ENCODE peak calls at places on chromosomes 5 and 9, in five cellular contexts. B is Panc1, L is HepG2, J is sigmoid colon, N is HCT116. K is an unnamed sample.

GRCh38 chr5:80961376-80962281 is 1.5 kb downstream of the RASGRF2 start:
- DNase-seq in L (peak; percentile 54), N (no peak), B (no peak), J (no peak), K (no peak)

GRCh38 chr9:123942542-123942941 is 12.6 kb upstream of the DENND1A start:
- DNase-seq in L (no peak), B (no peak), J (no peak), N (no peak), K (no peak)

GRCh38 chr5:80136751-80137272 is 101.7 kb downstream of the THBS4 start:
- DNase-seq in N (no peak), L (no peak), J (no peak), B (no peak), K (no peak)

GRCh38 chr5:28012538-28012937 is 974.2 kb upstream of the CDH9 start:
- DNase-seq in L (peak; percentile 39), J (no peak), N (no peak), B (no peak), K (no peak)

GRCh38 chr9:581673-582497 is 259.6 kb upstream of the DMRT1 start:
- DNase-seq in B (no peak), L (peak; percentile 41), J (no peak), N (peak; percentile 2), K (no peak)

GRCh38 chr5:147290261-147290660 is 55.4 kb downstream of the STK32A start:
- DNase-seq in L (no peak), B (no peak), N (no peak), J (no peak), K (no peak)

GRCh38 chr5:78895616-78896015 is 89.5 kb downstream of the ARSB start:
- DNase-seq in L (no peak), B (no peak), N (no peak), J (no peak), K (no peak)

GRCh38 chr5:38608877-38609276 is 52.4 kb upstream of the LIFR start:
- DNase-seq in N (no peak), B (no peak), J (no peak), L (no peak), K (no peak)

GRCh38 chr5:78509145-78509865 is 139.3 kb downstream of the LHFPL2 start:
- DNase-seq in B (no peak), N (no peak), J (no peak), L (no peak), K (no peak)

GRCh38 chr5:77138981-77139380 is 51.9 kb upstream of the ZBED3 start:
- DNase-seq in B (no peak), N (no peak), J (no peak), L (no peak), K (peak; percentile 91)

GRCh38 chr9:27528886-27529315 is 713 bp downstream of the MOB3B start:
- DNase-seq in J (peak; percentile 87), N (no peak), L (no peak), B (no peak), K (no peak)

GRCh38 chr9:94140791-94141790 is 56.8 kb downstream of the PTPDC1 start:
- DNase-seq in B (no peak), N (no peak), L (no peak), J (no peak), K (no peak)

GRCh38 chr9:115595951-115596742 is 478.2 kb upstream of the TNC start:
- DNase-seq in B (no peak), L (no peak), J (no peak), N (no peak), K (no peak)

GRCh38 chr5:172570594-172571334 is 70.3 kb upstream of the NEURL1B start:
- DNase-seq in L (no peak), J (no peak), B (no peak), N (no peak), K (no peak)

GRCh38 chr9:133976191-133976861 is 15.8 kb downstream of the VAV2 start:
- DNase-seq in J (peak; percentile 55), L (no peak), B (no peak), N (no peak), K (no peak)

GRCh38 chr9:96500696-96501660 is 51.0 kb downstream of the HABP4 start:
- DNase-seq in J (no peak), L (no peak), B (no peak), N (no peak), K (no peak)

GRCh38 chr5:59621477-59621876 is 272.0 kb downstream of the PDE4D start:
- DNase-seq in B (no peak), J (no peak), N (no peak), L (no peak), K (no peak)

GRCh38 chr9:123568691-123569342 is 212.8 kb downstream of the CRB2 start:
- DNase-seq in J (no peak), N (no peak), L (no peak), B (no peak), K (no peak)

GRCh38 chr5:92676120-92676838 is 904.7 kb downstream of the NR2F1-AS1 start:
- DNase-seq in L (no peak), J (no peak), B (no peak), N (no peak), K (no peak)

GRCh38 chr9:107600060-107600573 is 110.5 kb upstream of the KLF4 start:
- DNase-seq in N (no peak), L (no peak), B (no peak), J (peak; percentile 71), K (no peak)

GRCh38 chr9:130172161-130172857 is at the start of gene NCS1:
- DNase-seq in L (no peak), B (no peak), N (peak; percentile 21), J (peak; percentile 93), K (no peak)

GRCh38 chr5:174056064-174056842 is 10.7 kb downstream of the NSG2 start:
- DNase-seq in B (no peak), L (no peak), J (no peak), N (no peak), K (no peak)

GRCh38 chr9:33719581-33720374 is 75.6 kb upstream of the PRSS3 start:
- DNase-seq in J (no peak), B (no peak), N (no peak), L (peak; percentile 16), K (no peak)

GRCh38 chr5:169429044-169429443 is 128.1 kb upstream of the SLIT3 start:
- DNase-seq in B (no peak), J (no peak), N (no peak), L (no peak), K (no peak)

GRCh38 chr9:130499804-130500263 is 55.1 kb downstream of the ASS1 start:
- DNase-seq in L (peak; percentile 93), J (no peak), N (peak; percentile 68), B (no peak), K (no peak)

DNA sequence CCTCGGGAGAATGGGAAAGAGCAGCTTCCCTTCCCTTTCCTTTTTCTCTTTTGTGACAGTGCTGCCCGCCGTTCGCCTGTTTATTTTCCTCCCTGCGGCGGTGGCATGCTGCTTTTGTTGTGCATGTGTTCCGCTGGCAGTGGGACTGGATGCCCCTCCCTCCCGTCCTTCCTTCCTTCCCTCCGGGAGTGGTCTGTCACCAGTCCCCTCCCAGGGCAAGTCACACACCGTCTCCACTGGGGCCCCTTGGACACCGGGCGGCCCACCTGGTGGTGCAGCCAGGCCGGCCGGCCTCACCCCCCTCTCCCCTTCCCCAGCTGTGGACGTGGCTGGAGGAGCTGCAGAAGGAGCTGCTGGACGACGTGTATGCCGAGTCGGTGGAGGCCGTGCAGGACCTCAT is 214.7 kb downstream of the TRIO start:
- DNase-seq in N (no peak), L (no peak), J (no peak), B (no peak), K (no peak)
- TF ChIP-seq POLR2AphosphoS5 in N (no peak), L (no peak), J (no peak), B (no peak), K (no peak)

GRCh38 chr9:79425840-79426239 is 145.9 kb upstream of the TLE4 start:
- DNase-seq in J (no peak), N (no peak), L (no peak), B (no peak), K (no peak)
- H3K27me3 ChIP-seq in J (no peaks in the 10 kb centered on the region), N (no peaks in the 10 kb centered on the region), L (no peaks in the 10 kb centered on the region), B (no peaks in the 10 kb centered on the region), K (no peaks in the 10 kb centered on the region)

DNA sequence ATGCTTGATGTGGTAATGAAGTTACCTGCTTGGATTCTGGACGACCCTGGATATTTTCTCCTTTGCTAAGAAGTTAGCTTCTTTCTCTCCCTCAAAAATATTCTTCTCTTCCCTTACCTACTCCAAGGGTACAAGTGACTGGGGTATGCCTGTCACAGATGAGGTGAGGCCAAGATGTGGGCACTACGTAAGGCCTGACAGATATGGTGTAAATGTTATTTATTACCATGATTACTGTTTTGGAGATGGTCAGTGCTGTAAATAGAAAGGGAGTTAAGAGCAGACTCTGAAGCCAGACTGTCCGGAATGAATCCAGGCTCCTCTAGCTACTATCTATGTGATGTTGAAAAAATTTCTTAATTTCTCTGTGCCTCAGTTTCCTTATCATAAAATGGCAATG is 1.1 kb upstream of the KIAA1958 start:
- DNase-seq in N (no peak), B (no peak), L (no peak), J (no peak), K (no peak)
- H3K4me3 ChIP-seq in N (peak overlapping the region; percentile 76), B (peak overlapping the region; percentile 75), L (peak overlapping the region; percentile 93), J (no peak overlapping the region), K (no peak overlapping the region)

DNA sequence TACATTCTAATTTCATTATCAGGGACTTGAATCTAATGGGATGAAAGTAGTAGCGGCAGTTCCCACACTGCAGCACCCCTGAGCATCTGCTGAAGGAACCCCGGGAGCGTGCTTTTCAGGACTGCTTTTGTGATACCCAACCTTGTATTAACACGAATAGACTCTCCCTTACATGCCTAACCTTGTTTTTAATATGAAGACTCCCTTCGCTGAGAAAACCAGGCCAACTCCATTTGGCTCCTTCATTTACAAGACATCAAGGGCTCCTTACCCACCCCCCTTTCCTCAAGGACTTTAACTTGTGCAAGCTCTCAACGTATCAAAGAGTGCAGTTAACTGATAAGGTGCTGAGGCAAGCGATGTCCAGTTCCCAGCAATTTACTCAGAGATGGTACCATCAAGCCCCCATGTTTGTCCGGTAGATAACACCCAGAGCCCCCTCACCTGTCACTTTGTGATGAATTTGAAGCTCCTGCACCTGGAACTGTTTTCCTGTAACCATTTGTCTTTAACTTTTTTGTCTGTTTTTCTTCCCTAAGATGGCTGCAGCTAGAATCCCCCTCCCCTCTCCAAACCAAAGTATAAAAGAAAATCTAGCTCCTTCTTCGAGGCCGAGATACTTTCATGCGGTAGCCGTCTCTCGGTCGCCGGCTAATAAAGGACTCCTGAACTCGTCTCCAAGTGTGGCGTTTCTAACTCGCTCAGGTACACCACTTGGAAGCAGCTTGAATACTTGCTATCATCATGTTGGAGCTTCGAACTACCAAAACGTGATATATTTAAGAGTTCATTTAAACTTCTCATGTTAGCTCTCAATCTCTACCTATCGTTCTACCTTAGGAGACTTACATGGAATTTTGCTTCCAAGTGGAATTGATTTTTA is 10.7 kb downstream of the HNRNPH1 start:
- DNase-seq in N (no peak), L (no peak), J (peak; percentile 56), B (no peak), K (no peak)
- TF ChIP-seq POLR2AphosphoS5 in N (peak; percentile 22), L (no peak), J (no peak), B (peak; percentile 80), K (no peak)